ENCODE peak calls at places on chromosomes 13 and 19, in six cellular contexts. V is cardiac muscle cell, Q is AG09309, S is A549, N is fibroblast of the aortic adventitia, U is psoas muscle. W is an unnamed sample.

GRCh38 chr19:14048439-14049153 is 13.3 kb downstream of the PALM3 start:
- DNase-seq in U (peak), V (peak), Q (no peak), N (no peak), S (peak), W (no peak)

GRCh38 chr19:23075031-23075733 is 41.6 kb upstream of the ZNF730 start:
- DNase-seq in N (peak), V (peak), U (peak), S (no peak), Q (peak), W (peak)

GRCh38 chr13:80313668-80314278 is 27.2 kb downstream of the SPRY2 start:
- DNase-seq in V (no peak), S (no peak), Q (no peak), N (no peak), U (no peak), W (no peak)

GRCh38 chr13:39527961-39528720 is 74.9 kb downstream of the LHFPL6 start:
- DNase-seq in Q (peak), N (peak), U (peak), S (peak), V (peak), W (peak)

GRCh38 chr19:30587869-30588268 is 215.7 kb downstream of the ZNF536 start:
- DNase-seq in Q (no peak), U (no peak), V (no peak), N (no peak), S (no peak), W (no peak)

GRCh38 chr13:33678084-33678483 is 139.9 kb upstream of the RFC3 start:
- DNase-seq in V (no peak), U (no peak), N (no peak), Q (no peak), S (no peak), W (no peak)

GRCh38 chr13:43787998-43788397 is 1.2 kb upstream of the ENOX1 start:
- DNase-seq in S (peak), Q (no peak), N (peak), U (no peak), V (peak), W (peak)

GRCh38 chr13:39783051-39783450 is 127.6 kb downstream of the COG6 start:
- DNase-seq in V (peak), S (no peak), Q (no peak), U (no peak), N (peak), W (no peak)

GRCh38 chr19:17105548-17105947 is 30.0 kb downstream of the MYO9B start:
- DNase-seq in S (no peak), Q (no peak), N (no peak), U (no peak), V (no peak), W (no peak)

GRCh38 chr13:41622545-41623429 is 165.4 kb downstream of the RGCC start:
- DNase-seq in Q (peak), U (no peak), S (no peak), V (peak), N (peak), W (no peak)

GRCh38 chr19:47047272-47047930 is 1.0 kb downstream of the TMEM160 start:
- DNase-seq in N (no peak), Q (no peak), S (no peak), V (no peak), U (no peak), W (no peak)
- H3K4me3 ChIP-seq in N (peak), Q (peak), S (peak), V (peak), U (peak), W (peak)

DNA sequence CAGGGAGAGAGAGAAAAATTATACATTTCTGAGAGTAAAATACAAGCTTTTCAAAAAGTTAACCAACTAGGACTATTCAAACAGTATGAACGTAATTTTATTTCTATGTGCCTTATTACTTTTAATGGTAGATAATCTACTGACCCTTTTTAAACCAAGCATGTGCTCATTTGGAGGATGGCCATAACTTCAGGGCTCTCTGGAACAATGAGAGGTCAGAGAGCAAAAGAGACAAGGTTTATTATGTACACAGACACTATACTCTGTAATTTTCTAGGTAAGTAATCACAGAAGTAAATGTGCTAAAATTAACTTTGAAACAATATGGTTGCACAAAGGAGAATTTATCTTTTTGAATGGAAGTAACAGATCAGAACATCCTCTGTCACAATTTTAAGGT is 1.1 kb downstream of the POSTN start:
- DNase-seq in S (no peak), N (no peak), U (no peak), Q (no peak), V (no peak), W (no peak)
- H3K4me3 ChIP-seq in S (no peak), N (peak), U (no peak), Q (peak), V (no peak), W (peak)

GRCh38 chr19:42325896-42326771 is 699 bp downstream of the MEGF8 start:
- DNase-seq in S (peak), U (peak), V (no peak), N (no peak), Q (no peak), W (no peak)

GRCh38 chr19:42327381-42327780 is 1.9 kb downstream of the MEGF8 start:
- DNase-seq in S (no peak), N (no peak), Q (no peak), V (no peak), U (no peak), W (no peak)

GRCh38 chr19:42325308-42325895 is at the start of gene MEGF8:
- DNase-seq in S (peak), N (peak), U (peak), Q (peak), V (peak), W (peak)

GRCh38 chr19:42328854-42329253 is 3.4 kb downstream of the MEGF8 start:
- DNase-seq in N (no peak), U (no peak), S (no peak), V (no peak), Q (no peak), W (no peak)

GRCh38 chr19:42326969-42327368 is 1.5 kb downstream of the MEGF8 start:
- DNase-seq in V (no peak), N (no peak), Q (no peak), S (no peak), U (no peak), W (no peak)
- H3K4me3 ChIP-seq in V (peak), N (peak), Q (no peak), S (peak), U (peak), W (no peak)

DNA sequence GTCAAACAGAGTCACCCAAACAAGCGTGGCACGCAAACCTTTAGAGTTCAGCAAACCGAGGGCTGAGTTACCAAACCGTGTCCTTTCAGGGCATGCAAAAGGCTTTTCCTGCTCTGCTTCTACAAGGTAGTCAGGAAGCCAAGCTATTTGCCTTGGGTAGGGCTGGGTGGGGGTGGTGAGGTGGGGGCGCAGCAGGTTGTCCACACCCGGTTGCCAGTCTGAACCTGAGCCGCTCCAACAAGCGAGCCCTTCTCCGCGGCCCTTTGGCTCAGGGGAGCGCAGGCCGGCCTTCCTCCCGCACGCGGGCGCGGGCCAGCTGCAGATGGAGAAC is 347 bp upstream of the CLDN10 start:
- DNase-seq in N (no peak), V (no peak), S (no peak), Q (no peak), U (no peak), W (no peak)
- H3K4me3 ChIP-seq in N (no peak), V (peak), S (no peak), Q (no peak), U (peak), W (peak)

GRCh38 chr19:35140207-35140897 is 1.7 kb downstream of the FXYD1 start:
- DNase-seq in S (no peak), N (no peak), U (no peak), V (no peak), Q (no peak), W (no peak)

GRCh38 chr19:35142531-35143230 is 374 bp upstream of the FXYD7 start:
- DNase-seq in S (peak), Q (no peak), N (no peak), U (no peak), V (peak), W (no peak)

GRCh38 chr19:35139618-35139943 is 957 bp downstream of the FXYD1 start:
- DNase-seq in V (no peak), Q (no peak), N (no peak), U (no peak), S (no peak), W (no peak)

GRCh38 chr19:35141627-35142401 is 1.2 kb upstream of the FXYD7 start:
- DNase-seq in S (no peak), Q (no peak), N (no peak), V (peak), U (no peak), W (no peak)

DNA sequence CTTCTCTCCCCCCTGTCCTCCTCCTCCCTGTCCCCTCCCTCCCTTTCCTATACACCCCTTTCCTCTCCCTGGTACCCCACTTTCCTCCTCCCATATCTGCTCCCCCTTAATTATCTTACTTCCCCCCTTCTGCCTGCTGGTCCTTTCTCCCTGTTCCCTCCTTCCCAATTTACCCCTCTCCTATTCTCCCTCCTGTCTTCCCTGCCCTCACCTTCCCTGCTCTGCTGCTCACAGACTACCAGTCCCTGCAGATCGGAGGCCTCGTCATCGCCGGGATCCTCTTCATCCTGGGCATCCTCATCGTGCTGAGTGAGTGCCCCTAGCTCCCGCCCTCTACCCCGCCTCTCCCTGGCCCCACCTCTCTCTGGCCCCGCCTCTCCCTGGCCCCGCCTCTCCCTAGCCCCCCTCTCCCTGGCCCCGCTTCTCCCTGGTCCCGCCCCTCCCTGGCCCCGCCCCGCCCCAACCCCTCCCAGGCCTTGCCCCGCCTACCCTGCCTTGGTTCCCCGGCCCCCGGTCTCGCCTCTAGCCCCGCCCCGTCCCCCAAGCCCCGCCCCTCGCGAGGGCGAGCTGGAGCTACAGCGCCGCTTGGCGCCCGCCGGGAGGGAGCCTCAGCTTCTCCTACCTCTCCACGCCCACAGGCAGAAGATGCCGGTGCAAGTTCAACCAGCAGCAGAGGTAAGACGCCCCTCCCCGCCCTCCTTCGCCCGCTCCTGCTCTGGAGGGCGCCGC is 2.0 kb upstream of the FXYD7 start:
- DNase-seq in S (peak), N (peak), Q (no peak), V (peak), U (peak), W (peak)
- H3K4me3 ChIP-seq in S (peak), N (peak), Q (no peak), V (peak), U (peak), W (no peak)

W was measured in astrocyte of the cerebellum.